ENCODE peak calls at places on chromosomes 7 and 10, in five cellular contexts. D is IMR-90, W is suprapubic skin, U is prostate gland, G is body of pancreas. X is an unnamed sample.

GRCh38 chr7:95520136-95520535 is 34.4 kb downstream of the ASB4 start:
- DNase-seq in U (no peak), W (no peak), G (no peak), D (no peak), X (no peak)

GRCh38 chr7:33392143-33392542 is 262.8 kb downstream of the BBS9 start:
- DNase-seq in W (no peak), U (no peak), D (no peak), G (no peak), X (no peak)

GRCh38 chr10:103630156-103630555 is 136.7 kb downstream of the NEURL1 start:
- DNase-seq in D (no peak), G (no peak), W (no peak), U (no peak), X (no peak)

GRCh38 chr7:25922296-25922695 is 229.7 kb upstream of the NFE2L3 start:
- DNase-seq in D (no peak), G (no peak), W (no peak), U (no peak), X (no peak)

GRCh38 chr10:59678884-59679301 is 30.8 kb downstream of the SLC16A9 start:
- DNase-seq in G (no peak), D (no peak), W (no peak), U (no peak), X (no peak)

GRCh38 chr7:152054377-152055230 is 29.1 kb downstream of the GALNT11 start:
- DNase-seq in U (no peak), D (peak; percentile 80), W (no peak), G (no peak), X (no peak)

GRCh38 chr7:87993269-87993668 is 59.2 kb downstream of the ADAM22 start:
- DNase-seq in U (no peak), D (no peak), G (no peak), W (no peak), X (no peak)

GRCh38 chr10:24465124-24465874 is 256.4 kb downstream of the KIAA1217 start:
- DNase-seq in D (peak; percentile 91), G (peak; percentile 59), U (peak; percentile 70), W (no peak), X (no peak)

GRCh38 chr7:106866298-106867281 is 1.5 kb downstream of the PIK3CG start:
- DNase-seq in G (no peak), D (no peak), U (no peak), W (no peak), X (no peak)

GRCh38 chr7:141221007-141221612 is 147.2 kb downstream of the TMEM178B start:
- DNase-seq in G (no peak), U (no peak), D (no peak), W (no peak), X (no peak)

GRCh38 chr7:77679608-77680007 is 16.7 kb upstream of the RSBN1L start:
- DNase-seq in U (no peak), G (no peak), W (no peak), D (no peak), X (no peak)

GRCh38 chr10:5038703-5039102 is 35.0 kb upstream of the AKR1C2 start:
- DNase-seq in W (no peak), U (no peak), G (no peak), D (no peak), X (no peak)

GRCh38 chr10:1515780-1516491 is 221.4 kb downstream of the ADARB2 start:
- DNase-seq in W (no peak), G (no peak), U (no peak), D (no peak), X (no peak)

GRCh38 chr10:69803809-69804208 is 2.1 kb downstream of the COL13A1 start:
- DNase-seq in G (no peak), W (no peak), U (no peak), D (no peak), X (no peak)

GRCh38 chr10:4024846-4025245 is 239.8 kb upstream of the KLF6 start:
- DNase-seq in G (no peak), D (no peak), W (no peak), U (no peak), X (no peak)

GRCh38 chr7:40059057-40059456 is 75.4 kb downstream of the MPLKIP start:
- DNase-seq in G (no peak), D (no peak), U (no peak), W (no peak), X (no peak)

GRCh38 chr10:112375721-112376577 is 2.0 kb downstream of the ACSL5 start:
- DNase-seq in G (peak; percentile 62), W (peak; percentile 68), D (peak; percentile 49), U (peak; percentile 22), X (peak; percentile 72)

GRCh38 chr10:76160758-76161555 is 729.5 kb downstream of the LRMDA start:
- DNase-seq in W (no peak), G (no peak), D (no peak), U (no peak), X (no peak)

GRCh38 chr7:129489491-129489890 is 12.8 kb upstream of the SMKR1 start:
- DNase-seq in W (no peak), U (no peak), G (no peak), D (peak; percentile 93), X (no peak)

GRCh38 chr10:1328409-1328808 is 272.2 kb downstream of the WDR37 start:
- DNase-seq in W (no peak), U (no peak), G (no peak), D (no peak), X (no peak)

GRCh38 chr10:132576671-132577349 is 39.2 kb downstream of the INPP5A start:
- DNase-seq in D (no peak), G (no peak), W (no peak), U (no peak), X (no peak)

DNA sequence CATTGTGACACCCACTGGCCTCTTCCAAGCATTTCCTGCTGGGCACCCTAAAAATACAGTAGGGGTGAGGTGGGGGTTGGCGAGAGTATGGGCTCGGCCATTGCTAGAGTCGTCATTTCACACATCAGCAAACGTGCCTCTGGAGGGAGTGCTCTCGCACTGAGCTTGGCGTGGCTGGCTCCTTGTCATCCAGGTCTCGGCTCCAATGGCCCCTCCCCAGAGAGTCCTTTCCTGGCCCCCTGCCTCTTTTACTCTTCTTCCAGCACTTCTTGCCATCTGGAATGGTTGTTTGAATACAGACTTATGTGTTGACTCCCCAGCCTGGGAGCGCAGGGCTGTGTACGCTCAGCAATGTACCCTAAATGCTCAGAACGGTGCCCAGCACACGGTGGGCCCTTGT is 18.8 kb downstream of the UNC5B start:
- DNase-seq in W (no peak), D (no peak), G (no peak), U (no peak), X (no peak)
- TF ChIP-seq POLR2A in W (no peak), D (no peak), G (no peak), U (no peak), X (no peak)

GRCh38 chr7:127392566-127393369 is at the start of gene ZNF800:
- DNase-seq in U (peak; percentile 90), W (peak; percentile 94), G (peak; percentile 93), D (peak; percentile 82), X (peak; percentile 88)
- TF ChIP-seq POLR2A in U (peak; percentile 91), W (peak; percentile 66), G (peak; percentile 96), D (peak; percentile 93), X (peak; percentile 80)

GRCh38 chr7:134886353-134887057 is 99.8 kb upstream of the AGBL3 start:
- DNase-seq in W (no peak), D (peak; percentile 80), U (no peak), G (no peak), X (peak; percentile 52)
- TF ChIP-seq POLR2A in W (no peak), D (no peak), U (no peak), G (no peak), X (no peak)

DNA sequence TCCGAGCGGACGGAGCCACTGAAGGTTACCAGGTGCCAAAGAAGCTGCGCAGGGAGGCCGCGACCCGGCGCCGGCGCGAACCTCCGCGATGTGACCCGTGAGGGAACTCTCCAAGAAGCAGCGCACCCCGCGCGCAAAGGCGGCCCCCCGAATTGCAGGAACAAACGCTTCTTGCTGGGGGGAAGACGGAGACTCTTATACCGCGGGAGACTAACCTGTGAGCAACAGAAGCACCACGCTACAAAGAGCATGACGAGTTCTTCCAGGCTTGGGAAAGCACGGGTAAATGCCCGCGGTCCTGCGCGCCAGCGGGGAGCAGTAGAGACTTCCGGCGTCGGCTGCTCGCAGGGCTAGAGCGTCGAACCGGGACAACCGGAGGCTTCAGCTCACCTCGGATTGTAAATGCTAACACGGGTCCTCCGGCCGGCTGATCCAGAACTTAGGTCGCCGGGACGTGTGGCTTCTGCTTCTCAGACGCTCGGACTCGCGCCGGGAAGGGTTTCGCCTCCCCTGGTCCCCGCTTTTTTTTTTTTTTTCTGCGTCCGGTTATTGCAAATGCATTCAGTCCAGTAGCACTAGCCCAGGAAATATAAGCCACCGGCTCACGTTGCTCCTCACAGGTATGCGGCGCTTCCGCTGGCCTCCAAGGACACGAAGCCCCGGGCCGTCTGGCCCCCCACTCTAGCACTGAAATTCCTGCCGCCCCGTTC is at the start of gene COA1:
- DNase-seq in D (peak; percentile 91), U (peak; percentile 81), W (peak; percentile 87), G (peak; percentile 85), X (peak; percentile 85)
- TF ChIP-seq POLR2A in D (peak; percentile 59), U (peak; percentile 24), W (no peak), G (peak; percentile 79), X (peak; percentile 30)

DNA sequence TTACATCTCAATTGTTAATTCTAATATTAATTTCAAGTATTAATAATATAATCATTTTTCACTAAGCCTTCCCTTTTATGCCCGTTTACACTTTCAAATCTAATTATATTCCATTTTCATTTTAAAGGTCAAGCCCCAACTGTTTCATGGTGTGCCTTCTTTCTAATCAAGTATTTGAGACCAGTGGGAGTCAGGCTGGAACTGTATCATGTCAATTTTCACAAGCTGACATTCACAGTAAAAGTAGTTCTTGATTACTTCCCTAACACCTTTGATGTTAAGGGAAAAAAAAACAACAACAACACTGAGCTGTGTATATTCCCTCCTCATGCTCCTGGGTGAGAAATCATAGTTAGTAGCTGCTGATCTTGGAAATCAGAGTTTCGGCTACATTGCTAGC is 38.1 kb downstream of the SFTPD start:
- DNase-seq in W (no peak), D (no peak), G (no peak), U (no peak), X (no peak)
- TF ChIP-seq POLR2A in W (no peak), D (no peak), G (no peak), U (no peak), X (no peak)

GRCh38 chr7:100079024-100079560 is 2.4 kb downstream of the ZNF3 start:
- DNase-seq in G (no peak), W (no peak), D (no peak), U (no peak), X (no peak)

GRCh38 chr7:100080895-100081534 is 508 bp downstream of the ZNF3 start:
- DNase-seq in U (no peak), W (no peak), G (no peak), D (peak; percentile 56), X (no peak)

GRCh38 chr7:100082978-100083377 is 1.5 kb upstream of the ZNF3 start:
- DNase-seq in D (no peak), W (no peak), G (no peak), U (no peak), X (no peak)

GRCh38 chr7:100085515-100085914 is 3.3 kb upstream of the COPS6 start:
- DNase-seq in G (no peak), U (no peak), D (no peak), W (no peak), X (no peak)

GRCh38 chr7:100081535-100082102 is at the start of gene ZNF3:
- DNase-seq in D (peak; percentile 99), U (peak; percentile 98), G (peak; percentile 98), W (peak; percentile 99), X (peak; percentile 98)
- TF ChIP-seq POLR2A in D (peak; percentile 90), U (peak; percentile 32), G (peak; percentile 87), W (peak; percentile 43), X (peak; percentile 70)

GRCh38 chr7:102321351-102322201 is 34.7 kb downstream of the SPDYE6 start:
- DNase-seq in G (no peak), W (peak; percentile 52), U (no peak), D (no peak), X (no peak)
- TF ChIP-seq POLR2A in G (no peak), W (no peak), U (no peak), D (no peak), X (no peak)